ENCODE peak calls at places on chromosomes 1 and 21, in four cellular contexts. V is heart right ventricle, N is astrocyte of the spinal cord, A is H54. O is an unnamed sample.

GRCh38 chr21:44487831-44488230 is 32.5 kb downstream of the LRRC3 start:
- DNase-seq in V (no peak), N (peak; percentile 3), A (peak; percentile 34), O (no peak)

GRCh38 chr1:31792541-31792940 is 23.3 kb downstream of the SPOCD1 start:
- DNase-seq in V (no peak), N (no peak), A (no peak), O (no peak)

GRCh38 chr1:204266504-204267034 is 52.8 kb upstream of the GOLT1A start:
- DNase-seq in V (no peak), N (no peak), A (no peak), O (no peak)

GRCh38 chr1:202155478-202156021 is 4.9 kb downstream of the PTPN7 start:
- DNase-seq in V (no peak), N (no peak), A (no peak), O (peak; percentile 68)

GRCh38 chr1:14940285-14940890 is 213.2 kb upstream of the TMEM51 start:
- DNase-seq in V (no peak), N (no peak), A (no peak), O (no peak)

GRCh38 chr1:30895942-30896660 is 12.5 kb downstream of the SDC3 start:
- DNase-seq in V (no peak), N (no peak), A (no peak), O (no peak)

GRCh38 chr1:235516862-235517446 is 12.7 kb upstream of the B3GALNT2 start:
- DNase-seq in V (no peak), N (no peak), A (no peak), O (no peak)

GRCh38 chr1:40393173-40393572 is 19.6 kb downstream of the SMAP2 start:
- DNase-seq in V (no peak), N (no peak), A (no peak), O (no peak)

GRCh38 chr1:228015276-228016180 is 8.7 kb downstream of the WNT3A start:
- DNase-seq in V (peak; percentile 3), N (no peak), A (peak; percentile 95), O (peak; percentile 88)

GRCh38 chr1:87521446-87521845 is 192.8 kb downstream of the LMO4 start:
- DNase-seq in V (no peak), N (no peak), A (no peak), O (no peak)

GRCh38 chr1:212305342-212305741 is 20.1 kb downstream of the PPP2R5A start:
- DNase-seq in V (no peak), N (no peak), A (no peak), O (no peak)